ENCODE peak calls at places on chromosomes 12 and 14, in four cellular contexts. P, Q, T and H are unnamed samples.

GRCh38 chr12:63844391-63845341 is at the start of gene SRGAP1:
- DNase-seq in P (peak; percentile 30), Q (no peak), T (peak; percentile 94), H (peak; percentile 27)

GRCh38 chr12:90839340-90839739 is 115.6 kb downstream of the CCER1 start:
- DNase-seq in P (no peak), Q (no peak), T (no peak), H (no peak)

GRCh38 chr12:96237465-96238077 is 43.4 kb downstream of the ELK3 start:
- DNase-seq in P (no peak), Q (no peak), T (peak; percentile 94), H (no peak)

GRCh38 chr12:58889557-58889956 is 30.7 kb downstream of the LRIG3 start:
- DNase-seq in P (no peak), Q (no peak), T (no peak), H (no peak)

GRCh38 chr12:50187084-50187900 is 20.1 kb upstream of the CERS5 start:
- DNase-seq in P (no peak), Q (no peak), T (peak; percentile 77), H (no peak)

GRCh38 chr14:101470266-101470665 is 91.0 kb upstream of the DIO3 start:
- DNase-seq in P (no peak), Q (no peak), T (peak; percentile 62), H (peak; percentile 8)

GRCh38 chr12:38921025-38921677 is 15.8 kb upstream of the CPNE8 start:
- DNase-seq in P (no peak), Q (peak; percentile 60), T (no peak), H (peak; percentile 38)

GRCh38 chr14:74979029-74979428 is 23.6 kb upstream of the PGF start:
- DNase-seq in P (no peak), Q (no peak), T (peak; percentile 40), H (no peak)

GRCh38 chr14:61838661-61839060 is 76.4 kb downstream of the SNAPC1 start:
- DNase-seq in P (no peak), Q (no peak), T (no peak), H (no peak)

GRCh38 chr12:132812631-132813305 is 15.9 kb downstream of the GOLGA3 start:
- DNase-seq in P (no peak), Q (no peak), T (no peak), H (no peak)

GRCh38 chr12:121603581-121603980 is 22.7 kb upstream of the ORAI1 start:
- DNase-seq in P (no peak), Q (no peak), T (no peak), H (no peak)

GRCh38 chr14:50860478-50861086 is 11.3 kb upstream of the ABHD12B start:
- DNase-seq in P (peak; percentile 77), Q (peak; percentile 89), T (peak; percentile 95), H (peak; percentile 97)

GRCh38 chr14:57168138-57168695 is 100.5 kb downstream of the EXOC5 start:
- DNase-seq in P (no peak), Q (no peak), T (no peak), H (no peak)

GRCh38 chr12:26691234-26691970 is 141.6 kb downstream of the ITPR2 start:
- DNase-seq in P (no peak), Q (no peak), T (no peak), H (no peak)

GRCh38 chr14:58746261-58746660 is 108.5 kb downstream of the DACT1 start:
- DNase-seq in P (no peak), Q (no peak), T (no peak), H (no peak)

GRCh38 chr14:101005447-101005846 is 101.9 kb upstream of the RTL1 start:
- DNase-seq in P (no peak), Q (no peak), T (peak; percentile 85), H (no peak)

DNA sequence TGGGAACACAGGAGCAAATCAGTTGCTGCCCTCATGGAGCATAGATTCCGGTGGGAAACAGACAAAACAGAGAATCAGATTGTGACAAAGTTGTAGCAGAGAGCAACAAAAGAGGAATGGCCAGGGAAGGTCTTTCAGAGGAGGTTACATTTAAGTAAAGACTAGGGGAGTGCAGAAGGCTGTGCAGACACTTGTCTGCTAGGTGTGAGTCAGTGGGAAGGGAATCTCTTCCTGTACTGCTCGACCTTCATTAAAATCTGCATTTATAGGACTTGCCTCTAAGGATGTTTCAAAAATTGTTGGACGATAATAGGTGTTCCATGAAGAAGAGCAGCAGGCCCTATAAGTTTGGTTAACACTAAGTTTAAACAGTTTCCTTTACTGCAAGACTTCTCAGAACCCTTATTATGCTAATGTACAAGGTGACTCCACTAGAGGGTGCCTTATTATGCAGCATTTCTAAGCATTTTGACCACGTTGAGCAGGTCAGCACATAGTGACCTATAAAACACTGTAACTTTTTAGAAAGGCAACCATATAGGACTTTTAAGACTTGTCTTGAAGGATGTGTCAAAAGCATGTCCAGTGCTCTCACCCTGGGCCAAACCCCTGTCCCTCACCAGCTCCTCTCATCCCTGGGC is 91.8 kb upstream of the RIC8B start:
- DNase-seq in P (no peak), Q (no peak), T (peak; percentile 3), H (no peak)
- TF ChIP-seq CTCF in P (no peak), Q (no peak), T (no peak), H (no peak)

GRCh38 chr12:91991397-91992187 is 154.1 kb downstream of the BTG1 start:
- DNase-seq in P (peak; percentile 27), Q (no peak), T (no peak), H (no peak)
- TF ChIP-seq CTCF in P (peak; percentile 34), Q (no peak), T (no peak), H (no peak)

GRCh38 chr12:109302358-109302757 is 6.7 kb downstream of the FOXN4 start:
- DNase-seq in P (no peak), Q (no peak), T (no peak), H (no peak)
- TF ChIP-seq CTCF in P (no peak), Q (peak; percentile 30), T (no peak), H (no peak)

DNA sequence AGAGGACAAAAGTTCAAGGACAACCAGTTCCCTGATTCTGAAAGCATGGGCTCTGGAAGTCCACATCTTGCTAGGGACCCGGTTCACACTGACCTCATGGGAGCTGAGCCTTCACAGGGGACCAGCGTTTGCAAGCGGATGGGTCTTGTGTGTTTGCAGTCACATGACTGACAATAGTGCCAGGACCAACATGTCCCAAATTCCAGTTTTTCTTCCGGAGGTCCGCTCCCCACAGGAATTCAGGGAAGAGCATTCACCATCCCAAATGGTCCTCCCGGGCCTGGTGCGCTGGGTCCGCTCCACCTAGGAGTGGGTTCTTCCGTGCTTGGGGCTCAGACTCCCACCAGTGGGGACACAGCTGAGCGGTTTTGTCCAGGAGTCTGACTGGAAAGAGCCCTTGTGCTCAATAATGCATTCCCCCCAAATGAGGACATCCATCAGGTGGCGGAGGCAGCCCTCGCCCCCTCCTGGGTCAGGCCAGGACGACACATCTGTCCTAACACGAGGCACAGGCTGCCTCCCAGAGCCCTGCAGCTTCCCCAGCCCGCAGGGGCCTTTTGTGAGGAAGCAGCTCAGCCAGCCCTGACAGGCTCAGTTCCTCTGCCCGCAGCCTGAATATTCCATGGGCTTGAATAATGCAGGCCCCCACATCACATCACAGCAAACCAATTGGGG is 91.8 kb upstream of the BCL11B start:
- DNase-seq in P (no peak), Q (no peak), T (no peak), H (no peak)
- TF ChIP-seq CTCF in P (no peak), Q (no peak), T (no peak), H (no peak)

GRCh38 chr12:11705010-11705409 is 55.5 kb downstream of the ETV6 start:
- DNase-seq in P (no peak), Q (no peak), T (no peak), H (no peak)
- TF ChIP-seq CTCF in P (no peak), Q (no peak), T (no peak), H (no peak)

GRCh38 chr12:80200414-80200813 is 101.1 kb downstream of the OTOGL start:
- DNase-seq in P (no peak), Q (no peak), T (no peak), H (no peak)
- TF ChIP-seq CTCF in P (no peak), Q (no peak), T (no peak), H (no peak)